ENCODE peak calls at places on chromosomes 5 and 9, in nine cellular contexts. M, A, J, C, P, W, X, N and D are unnamed samples.

GRCh38 chr5:126794157-126794828 is 17.4 kb downstream of the LMNB1 start:
- DNase-seq in M (no peak), A (no peak), J (no peak), C (no peak), P (no peak), W (no peak), X (no peak), N (no peak), D (no peak)

GRCh38 chr5:31992377-31992776 is 181.7 kb downstream of the GOLPH3 start:
- DNase-seq in M (no peak), A (no peak), J (no peak), C (no peak), P (no peak), W (no peak), X (no peak), N (no peak), D (no peak)

GRCh38 chr9:129712595-129713524 is 40.0 kb downstream of the PTGES start:
- DNase-seq in M (no peak), A (peak; percentile 70), J (no peak), C (no peak), P (no peak), W (no peak), X (no peak), N (no peak), D (no peak)

GRCh38 chr5:95773325-95774059 is 42.4 kb downstream of the RHOBTB3 start:
- DNase-seq in M (no peak), A (no peak), J (no peak), C (no peak), P (no peak), W (no peak), X (no peak), N (no peak), D (no peak)

GRCh38 chr5:172800088-172800551 is 29.1 kb upstream of the DUSP1 start:
- DNase-seq in M (no peak), A (no peak), J (no peak), C (no peak), P (peak; percentile 92), W (no peak), X (no peak), N (no peak), D (no peak)

GRCh38 chr9:119004618-119004990 is 364.6 kb downstream of the BRINP1 start:
- DNase-seq in M (no peak), A (no peak), J (peak; percentile 97), C (no peak), P (no peak), W (no peak), X (no peak), N (no peak), D (no peak)

GRCh38 chr5:97019435-97020117 is 83.7 kb downstream of the LNPEP start:
- DNase-seq in M (no peak), A (no peak), J (no peak), C (no peak), P (no peak), W (no peak), X (no peak), N (no peak), D (no peak)

GRCh38 chr5:167030500-167031120 is 1260.8 kb upstream of the WWC1 start:
- DNase-seq in M (peak; percentile 1), A (no peak), J (no peak), C (no peak), P (no peak), W (no peak), X (no peak), N (peak; percentile 47), D (no peak)

GRCh38 chr5:178384815-178385471 is 152.3 kb upstream of the PHYKPL start:
- DNase-seq in M (no peak), A (no peak), J (no peak), C (no peak), P (peak; percentile 39), W (no peak), X (no peak), N (no peak), D (no peak)